ENCODE peak calls at places on chromosomes 5 and 9, in ten cellular contexts. T is lung microvascular endothelial cell, X is mammary epithelial cell, V is cardiac muscle cell, E is prostate gland, U is DMS 273 treated with DMSO at 0.1 percent for 48 hours, B is naive B cell, P is testis, D is AG20443, L is T-cell. W is an unnamed sample.
A peak's percentile ranks its signal among the peaks of the same experiment; 100 is the strongest.

GRCh38 chr5:65142511-65143011 is 339.2 kb downstream of the ADAMTS6 start:
- DNase-seq in D (peak; percentile 49), E (no peak), P (no peak), B (no peak), T (no peak), V (peak; percentile 47), U (no peak), X (no peak), L (no peak), W (peak; percentile 63)

GRCh38 chr9:114212841-114213240 is 57.5 kb downstream of the COL27A1 start:
- DNase-seq in D (no peak), B (no peak), E (no peak), T (no peak), P (no peak), X (no peak), U (no peak), L (no peak), V (no peak), W (no peak)

GRCh38 chr9:79685576-79685975 is 113.8 kb downstream of the TLE4 start:
- DNase-seq in E (no peak), L (no peak), T (no peak), D (peak; percentile 31), P (no peak), X (peak; percentile 49), V (no peak), U (no peak), B (no peak), W (peak; percentile 67)

GRCh38 chr9:136807281-136808074 is at the start of gene RABL6:
- DNase-seq in X (peak; percentile 66), E (peak; percentile 66), V (peak; percentile 75), U (peak; percentile 44), L (peak; percentile 76), P (peak; percentile 76), T (peak; percentile 82), D (peak; percentile 99), B (peak; percentile 86), W (peak; percentile 49)

GRCh38 chr5:139426222-139426885 is 13.0 kb downstream of the DNAJC18 start:
- DNase-seq in L (no peak), X (peak; percentile 27), T (no peak), E (no peak), V (peak; percentile 58), P (no peak), D (peak; percentile 54), B (no peak), U (no peak), W (no peak)

GRCh38 chr5:62268239-62268638 is 37.8 kb upstream of the KIF2A start:
- DNase-seq in E (peak; percentile 43), B (no peak), D (no peak), P (no peak), X (peak; percentile 93), V (peak; percentile 4), L (no peak), U (peak; percentile 5), T (no peak), W (no peak)

GRCh38 chr5:96687812-96688453 is 25.8 kb downstream of the CAST start:
- DNase-seq in D (peak; percentile 40), T (peak; percentile 86), E (no peak), U (peak; percentile 37), B (peak; percentile 9), L (no peak), P (no peak), V (peak; percentile 75), X (no peak), W (peak; percentile 50)

GRCh38 chr9:129632460-129632859 is 6.5 kb downstream of the NTMT1 start:
- DNase-seq in P (no peak), L (no peak), E (no peak), T (no peak), B (no peak), V (no peak), D (peak; percentile 49), U (no peak), X (no peak), W (no peak)

GRCh38 chr5:109656829-109657228 is 32.9 kb upstream of the MAN2A1 start:
- DNase-seq in L (peak; percentile 41), V (peak; percentile 87), T (peak; percentile 40), B (peak; percentile 26), U (no peak), E (peak; percentile 11), P (peak; percentile 63), X (peak; percentile 96), D (peak; percentile 83), W (peak; percentile 64)

GRCh38 chr9:78144663-78145377 is 91.1 kb upstream of the CEP78 start:
- DNase-seq in X (no peak), B (no peak), E (no peak), T (peak; percentile 97), V (peak; percentile 7), D (no peak), L (no peak), U (no peak), P (no peak), W (no peak)

GRCh38 chr9:89413963-89414638 is 83.8 kb downstream of the SEMA4D start:
- DNase-seq in E (no peak), B (no peak), T (no peak), P (no peak), L (no peak), U (no peak), V (no peak), D (no peak), X (no peak), W (no peak)

GRCh38 chr5:84113246-84114118 is 271.2 kb downstream of the EDIL3 start:
- DNase-seq in L (no peak), P (no peak), V (no peak), D (no peak), X (no peak), E (no peak), T (no peak), B (no peak), U (no peak), W (no peak)

GRCh38 chr5:8827701-8828100 is 718.2 kb downstream of the SEMA5A start:
- DNase-seq in P (no peak), V (peak; percentile 39), B (no peak), T (no peak), D (no peak), U (no peak), X (no peak), L (no peak), E (no peak), W (peak; percentile 12)

GRCh38 chr5:17224858-17225436 is 7.5 kb downstream of the BASP1 start:
- DNase-seq in P (no peak), X (peak; percentile 24), V (peak; percentile 20), L (no peak), D (no peak), B (no peak), U (no peak), T (no peak), E (no peak), W (peak; percentile 42)

GRCh38 chr9:125074976-125075375 is 68.4 kb downstream of the SCAI start:
- DNase-seq in B (no peak), P (no peak), U (no peak), L (no peak), X (no peak), V (peak; percentile 12), D (no peak), T (no peak), E (no peak), W (no peak)

GRCh38 chr9:33923998-33924701 is 107.2 kb downstream of the UBE2R2 start:
- DNase-seq in U (no peak), E (peak; percentile 48), D (no peak), P (no peak), L (no peak), T (no peak), V (no peak), X (no peak), B (no peak), W (no peak)

GRCh38 chr5:137743031-137743640 is 7.2 kb upstream of the KLHL3 start:
- DNase-seq in E (peak; percentile 52), X (peak; percentile 51), T (peak; percentile 86), P (peak; percentile 72), V (peak; percentile 90), U (peak; percentile 63), B (peak; percentile 42), D (peak; percentile 69), L (peak; percentile 54), W (peak; percentile 67)

GRCh38 chr5:161966544-161966943 is 101.0 kb upstream of the GABRG2 start:
- DNase-seq in L (no peak), E (no peak), B (no peak), U (no peak), P (peak; percentile 16), D (no peak), V (no peak), X (no peak), T (no peak), W (no peak)

GRCh38 chr5:23208959-23209431 is 298.4 kb upstream of the PRDM9 start:
- DNase-seq in D (peak; percentile 7), U (peak; percentile 57), X (peak; percentile 63), L (no peak), P (peak; percentile 52), B (peak; percentile 11), E (no peak), V (peak; percentile 57), T (no peak), W (peak; percentile 1)

GRCh38 chr5:39420482-39421145 is 4.2 kb downstream of the DAB2 start:
- DNase-seq in U (no peak), X (no peak), L (no peak), V (peak; percentile 89), E (no peak), P (peak; percentile 70), B (no peak), D (peak; percentile 70), T (peak; percentile 59), W (peak; percentile 82)

GRCh38 chr9:123928471-123929176 is 1.3 kb downstream of the DENND1A start:
- DNase-seq in D (peak; percentile 58), V (no peak), B (no peak), U (no peak), L (no peak), E (no peak), T (peak; percentile 10), X (no peak), P (peak; percentile 40), W (peak; percentile 65)

GRCh38 chr5:14447958-14448881 is 133.4 kb upstream of the OTULINL start:
- DNase-seq in E (no peak), D (no peak), L (no peak), B (no peak), T (peak; percentile 80), U (no peak), V (peak; percentile 84), P (no peak), X (no peak), W (peak; percentile 9)

GRCh38 chr9:130073373-130073772 is 19.7 kb downstream of the GPR107 start:
- DNase-seq in B (no peak), D (no peak), L (no peak), E (no peak), U (no peak), X (no peak), V (peak; percentile 87), P (no peak), T (peak; percentile 73), W (no peak)

GRCh38 chr5:56090793-56091460 is 96.2 kb upstream of the IL6ST start:
- DNase-seq in D (no peak), T (no peak), B (no peak), E (no peak), P (no peak), V (no peak), U (no peak), L (no peak), X (no peak), W (no peak)

GRCh38 chr5:6448622-6449464 is at the start of gene UBE2QL1:
- DNase-seq in V (no peak), B (peak; percentile 2), U (no peak), T (peak; percentile 37), P (peak; percentile 26), E (peak; percentile 33), X (peak; percentile 21), L (no peak), D (peak; percentile 33), W (no peak)

GRCh38 chr5:181215997-181216982 is 6.8 kb upstream of the TRIM41 start:
- DNase-seq in U (no peak), T (no peak), L (no peak), E (no peak), P (no peak), B (no peak), D (no peak), V (no peak), X (peak; percentile 48), W (no peak)

GRCh38 chr9:2962471-2963172 is 118.7 kb upstream of the PUM3 start:
- DNase-seq in B (no peak), D (no peak), X (peak; percentile 33), U (no peak), T (no peak), L (no peak), P (no peak), E (no peak), V (no peak), W (no peak)

GRCh38 chr5:6280425-6281100 is 97.8 kb downstream of the MED10 start:
- DNase-seq in P (no peak), V (no peak), L (no peak), D (no peak), T (no peak), B (no peak), E (no peak), U (no peak), X (no peak), W (no peak)

W was measured in HFFc6.